ENCODE peak calls at places on chromosomes 6 and 20, in seven cellular contexts. W is right lobe of liver, Y is mesenchymal stem cell, A is mammary epithelial cell, Z is K562, Q is body of pancreas, J is left ventricle myocardium inferior. I is an unnamed sample.

GRCh38 chr6:48109902-48110301 is 1.1 kb downstream of the PTCHD4 start:
- DNase-seq in W (no peak), Y (peak), A (peak), Z (no peak), Q (no peak), J (no peak), I (no peak)

GRCh38 chr20:51014797-51015722 is 7.8 kb downstream of the KCNG1 start:
- DNase-seq in W (no peak), Y (peak), A (peak), Z (peak), Q (peak), J (no peak), I (peak)

GRCh38 chr6:164252952-164253351 is 838.4 kb downstream of the QKI start:
- DNase-seq in W (no peak), Y (no peak), A (no peak), Z (no peak), Q (no peak), J (no peak), I (no peak)

GRCh38 chr6:135870722-135871121 is 19.2 kb downstream of the PDE7B start:
- DNase-seq in W (no peak), Y (peak), A (peak), Z (no peak), Q (no peak), J (no peak), I (no peak)

GRCh38 chr6:82270791-82271392 is 23.3 kb upstream of the IBTK start:
- DNase-seq in W (no peak), Y (peak), A (peak), Z (peak), Q (no peak), J (no peak), I (no peak)

GRCh38 chr20:5282561-5282960 is 34.2 kb downstream of the PROKR2 start:
- DNase-seq in W (no peak), Y (no peak), A (peak), Z (no peak), Q (no peak), J (no peak), I (no peak)

GRCh38 chr6:35084041-35084491 is 57.1 kb downstream of the TCP11 start:
- DNase-seq in W (peak), Y (no peak), A (no peak), Z (no peak), Q (no peak), J (no peak), I (peak)

GRCh38 chr20:37385659-37386504 is 39.9 kb downstream of the SRC start:
- DNase-seq in W (peak), Y (no peak), A (no peak), Z (no peak), Q (no peak), J (no peak), I (no peak)

GRCh38 chr6:63351995-63352586 is 32.3 kb upstream of the LGSN start:
- DNase-seq in W (no peak), Y (peak), A (peak), Z (peak), Q (no peak), J (no peak), I (no peak)

GRCh38 chr6:118146584-118146983 is 239.5 kb downstream of the SLC35F1 start:
- DNase-seq in W (no peak), Y (no peak), A (peak), Z (no peak), Q (no peak), J (no peak), I (no peak)

GRCh38 chr6:125304970-125305369 is 3.2 kb upstream of the HDDC2 start:
- DNase-seq in W (no peak), Y (no peak), A (no peak), Z (no peak), Q (no peak), J (no peak), I (no peak)

GRCh38 chr6:125598422-125598821 is 151.0 kb upstream of the HEY2 start:
- DNase-seq in W (no peak), Y (peak), A (peak), Z (peak), Q (peak), J (peak), I (no peak)

GRCh38 chr6:131914234-131914633 is 36.9 kb downstream of the CCN2 start:
- DNase-seq in W (no peak), Y (no peak), A (peak), Z (no peak), Q (no peak), J (no peak), I (no peak)

GRCh38 chr6:41768545-41769308 is 11.0 kb downstream of the FRS3 start:
- DNase-seq in W (no peak), Y (no peak), A (no peak), Z (peak), Q (peak), J (no peak), I (no peak)

GRCh38 chr6:34595332-34596090 is 39.4 kb upstream of the SPDEF start:
- DNase-seq in W (no peak), Y (no peak), A (peak), Z (no peak), Q (no peak), J (no peak), I (no peak)

GRCh38 chr6:2744206-2744771 is 6.4 kb downstream of the MYLK4 start:
- DNase-seq in W (peak), Y (peak), A (no peak), Z (no peak), Q (peak), J (peak), I (no peak)

GRCh38 chr6:45667766-45668165 is 290.0 kb upstream of the SUPT3H start:
- DNase-seq in W (no peak), Y (no peak), A (no peak), Z (no peak), Q (no peak), J (no peak), I (no peak)

GRCh38 chr6:45970326-45970725 is 45.3 kb downstream of the CLIC5 start:
- DNase-seq in W (no peak), Y (no peak), A (no peak), Z (no peak), Q (no peak), J (no peak), I (no peak)

GRCh38 chr6:159989471-159989870 is 20.6 kb downstream of the IGF2R start:
- DNase-seq in W (no peak), Y (no peak), A (no peak), Z (no peak), Q (no peak), J (no peak), I (no peak)

GRCh38 chr6:159988983-159989454 is 20.1 kb downstream of the IGF2R start:
- DNase-seq in W (no peak), Y (no peak), A (no peak), Z (peak), Q (no peak), J (no peak), I (no peak)

GRCh38 chr6:159985296-159985940 is 16.5 kb downstream of the IGF2R start:
- DNase-seq in W (no peak), Y (no peak), A (no peak), Z (no peak), Q (no peak), J (no peak), I (no peak)

GRCh38 chr6:159992366-159992765 is 23.5 kb downstream of the IGF2R start:
- DNase-seq in W (no peak), Y (no peak), A (no peak), Z (no peak), Q (no peak), J (no peak), I (no peak)

DNA sequence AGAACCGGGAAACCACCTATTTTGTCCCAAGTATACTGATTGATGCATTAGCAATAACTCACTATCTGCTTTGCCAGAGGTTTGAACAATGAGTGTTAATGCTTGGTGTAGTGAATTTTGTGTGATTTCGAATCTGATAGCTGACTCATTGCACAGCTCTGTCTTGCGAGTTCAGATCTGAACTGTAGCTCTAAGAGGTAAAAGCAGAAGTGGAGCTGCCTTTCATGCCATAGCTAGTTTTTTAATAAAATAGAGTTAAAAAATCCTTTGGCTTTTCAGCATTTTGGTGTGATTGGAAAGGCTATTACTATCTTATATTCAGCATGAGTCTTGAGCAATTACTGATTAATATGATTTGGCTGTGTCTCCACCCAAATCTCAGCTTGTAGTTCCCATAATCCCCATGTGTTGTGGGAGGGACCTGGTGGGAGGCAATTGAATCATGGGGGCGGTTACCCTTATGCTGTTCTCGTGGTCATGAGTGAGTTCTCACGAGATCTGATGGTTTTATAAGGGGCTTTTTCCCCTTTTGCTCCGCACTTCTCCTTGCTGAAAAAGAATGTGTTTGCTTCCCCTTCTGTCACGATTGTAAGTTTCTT is 21.1 kb downstream of the IGF2R start:
- DNase-seq in W (no peak), Y (no peak), A (peak), Z (peak), Q (no peak), J (no peak), I (no peak)
- H3K27ac ChIP-seq in W (no peak), Y (no peak), A (no peak), Z (peak), Q (no peak), J (peak), I (no peak)

GRCh38 chr20:8360035-8360434 is 228.0 kb downstream of the PLCB1 start:
- DNase-seq in W (no peak), Y (no peak), A (no peak), Z (no peak), Q (no peak), J (no peak), I (no peak)
- H3K27ac ChIP-seq in W (no peak), Y (no peak), A (no peak), Z (no peak), Q (no peak), J (no peak), I (no peak)

DNA sequence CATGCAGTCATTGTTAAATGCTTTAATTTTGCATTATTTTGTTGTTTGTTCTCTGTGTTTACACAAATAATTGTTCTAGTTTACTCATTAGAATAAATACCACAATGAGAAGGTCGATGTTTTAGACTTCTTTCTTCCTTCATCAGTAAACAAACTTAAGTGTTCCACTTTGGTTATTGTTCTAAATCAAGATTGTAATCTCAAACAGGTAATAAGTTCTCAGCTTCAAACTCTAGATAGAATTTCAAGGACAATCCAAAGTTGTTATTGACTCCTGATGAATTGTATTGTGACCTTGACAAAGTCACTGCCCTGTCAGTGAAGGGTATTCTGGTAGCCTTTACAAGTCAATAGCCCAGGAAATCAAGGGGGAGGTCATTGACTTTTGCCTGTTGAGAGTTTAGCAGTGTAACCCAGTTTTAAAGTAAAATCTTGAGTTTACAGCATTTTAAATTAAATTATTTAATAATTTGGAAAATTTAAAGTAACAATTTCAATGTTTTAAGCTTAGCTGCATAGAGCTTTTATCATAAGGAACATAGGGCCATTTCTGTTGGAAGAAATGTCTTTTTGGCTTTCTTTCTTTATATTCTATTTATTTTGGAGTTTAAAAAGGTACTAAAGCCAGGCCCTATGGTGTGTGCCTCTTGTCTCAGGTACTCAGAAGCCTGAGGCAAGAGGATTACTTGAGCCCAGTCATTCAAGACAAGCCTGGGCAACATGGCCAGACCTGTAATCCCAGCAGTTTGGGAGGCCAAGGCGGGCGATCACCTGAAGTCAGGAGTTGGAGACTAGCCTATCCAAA is 79.6 kb downstream of the CBFA2T2 start:
- DNase-seq in W (no peak), Y (no peak), A (peak), Z (no peak), Q (no peak), J (no peak), I (no peak)
- H3K27ac ChIP-seq in W (no peak), Y (no peak), A (no peak), Z (no peak), Q (no peak), J (peak), I (peak)

GRCh38 chr6:102679844-102680243 is 1286.3 kb downstream of the GRIK2 start:
- DNase-seq in W (no peak), Y (no peak), A (no peak), Z (no peak), Q (no peak), J (no peak), I (no peak)

GRCh38 chr6:102677225-102677624 is 1283.7 kb downstream of the GRIK2 start:
- DNase-seq in W (no peak), Y (no peak), A (no peak), Z (no peak), Q (no peak), J (no peak), I (no peak)

GRCh38 chr6:102680413-102680812 is 1286.9 kb downstream of the GRIK2 start:
- DNase-seq in W (no peak), Y (no peak), A (no peak), Z (no peak), Q (no peak), J (no peak), I (no peak)
- H3K27ac ChIP-seq in W (no peak), Y (no peak), A (no peak), Z (no peak), Q (no peak), J (no peak), I (no peak)

GRCh38 chr6:25327372-25327771 is 48.2 kb downstream of the CARMIL1 start:
- DNase-seq in W (no peak), Y (no peak), A (no peak), Z (no peak), Q (no peak), J (no peak), I (no peak)

GRCh38 chr6:25329156-25329555 is 50.0 kb downstream of the CARMIL1 start:
- DNase-seq in W (no peak), Y (no peak), A (no peak), Z (no peak), Q (no peak), J (no peak), I (no peak)

GRCh38 chr6:25332165-25332564 is 53.0 kb downstream of the CARMIL1 start:
- DNase-seq in W (no peak), Y (no peak), A (no peak), Z (no peak), Q (no peak), J (no peak), I (no peak)

GRCh38 chr6:25331085-25331685 is 52.0 kb downstream of the CARMIL1 start:
- DNase-seq in W (no peak), Y (no peak), A (no peak), Z (no peak), Q (no peak), J (no peak), I (no peak)

GRCh38 chr6:25329982-25330381 is 50.8 kb downstream of the CARMIL1 start:
- DNase-seq in W (no peak), Y (no peak), A (no peak), Z (no peak), Q (no peak), J (no peak), I (no peak)
- H3K27ac ChIP-seq in W (no peak), Y (no peak), A (no peak), Z (no peak), Q (no peak), J (no peak), I (no peak)

GRCh38 chr6:39403304-39403703 is 80.8 kb upstream of the KCNK16 start:
- DNase-seq in W (no peak), Y (no peak), A (no peak), Z (no peak), Q (no peak), J (no peak), I (no peak)
- H3K27ac ChIP-seq in W (no peak), Y (no peak), A (no peak), Z (no peak), Q (no peak), J (no peak), I (peak)

GRCh38 chr6:32088487-32089049 is 20.6 kb downstream of the TNXB start:
- DNase-seq in W (peak), Y (no peak), A (no peak), Z (no peak), Q (no peak), J (no peak), I (no peak)
- H3K27ac ChIP-seq in W (no peak), Y (no peak), A (no peak), Z (no peak), Q (no peak), J (peak), I (no peak)

GRCh38 chr20:3741846-3742458 is 9.5 kb downstream of the HSPA12B start:
- DNase-seq in W (no peak), Y (no peak), A (no peak), Z (no peak), Q (no peak), J (no peak), I (no peak)

GRCh38 chr20:3738109-3739053 is 5.9 kb downstream of the HSPA12B start:
- DNase-seq in W (peak), Y (no peak), A (no peak), Z (no peak), Q (no peak), J (no peak), I (no peak)

GRCh38 chr20:3739926-3740599 is 7.6 kb downstream of the HSPA12B start:
- DNase-seq in W (no peak), Y (no peak), A (no peak), Z (peak), Q (no peak), J (no peak), I (no peak)

GRCh38 chr20:3740600-3741301 is 8.3 kb downstream of the HSPA12B start:
- DNase-seq in W (no peak), Y (no peak), A (no peak), Z (no peak), Q (no peak), J (no peak), I (no peak)

DNA sequence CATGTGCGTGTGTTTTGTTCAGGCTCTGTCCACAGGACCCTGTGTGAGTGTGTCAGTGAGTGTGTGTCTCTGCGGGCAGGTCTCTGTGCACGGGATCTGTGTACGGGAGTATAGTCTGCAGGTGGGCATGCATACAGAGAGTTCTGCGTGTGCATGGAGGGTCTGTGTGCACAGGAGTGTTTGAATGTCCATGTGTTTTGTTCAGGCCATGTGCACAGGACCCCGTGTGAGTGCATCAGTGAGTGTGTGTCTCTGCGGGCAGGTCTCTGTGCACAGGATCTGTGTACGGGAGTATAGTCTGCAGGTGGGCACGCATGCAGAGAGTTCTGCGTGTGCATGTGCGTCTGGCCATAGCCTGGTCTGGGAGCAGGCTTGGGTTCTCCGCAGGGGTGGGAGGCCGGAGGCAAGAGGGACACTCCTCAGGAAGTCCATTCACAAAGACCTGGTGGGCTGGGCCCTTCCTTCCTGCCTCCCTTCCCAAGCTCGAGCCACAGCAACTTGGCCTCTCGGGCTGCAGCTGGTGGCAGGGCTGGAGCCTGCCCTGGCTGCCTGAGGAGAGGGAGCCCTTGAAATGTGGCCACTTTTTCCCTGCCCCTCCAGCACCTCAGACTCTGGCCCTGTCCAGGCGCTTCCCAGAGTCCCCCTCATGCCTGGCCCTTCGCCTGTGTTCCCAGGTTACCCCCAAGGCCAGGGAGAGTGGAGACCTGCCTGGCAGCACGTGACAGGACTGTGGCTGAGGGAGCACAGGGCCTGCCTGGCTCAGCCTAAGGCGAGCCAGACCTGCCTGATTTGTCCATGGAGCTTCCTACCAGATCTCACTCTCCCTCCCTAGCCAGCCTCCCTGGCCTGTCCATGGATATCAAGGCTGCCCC is 6.8 kb downstream of the HSPA12B start:
- DNase-seq in W (no peak), Y (no peak), A (no peak), Z (no peak), Q (no peak), J (peak), I (no peak)
- H3K27ac ChIP-seq in W (peak), Y (no peak), A (no peak), Z (no peak), Q (no peak), J (peak), I (no peak)

I was measured in substantia nigra.